ENCODE peak calls at places on chromosomes 6 and 20, in nine cellular contexts. G, Q, J, D, A, P, U, V and O are unnamed samples.

GRCh38 chr20:44649976-44650375 is 1.5 kb downstream of the ADA start:
- DNase-seq in G (no peak), Q (no peak), J (no peak), D (no peak), A (no peak), P (no peak), U (no peak), V (no peak), O (no peak)

GRCh38 chr20:21159658-21160380 is 33.9 kb downstream of the KIZ start:
- DNase-seq in G (no peak), Q (no peak), J (no peak), D (no peak), A (no peak), P (no peak), U (no peak), V (no peak), O (no peak)

GRCh38 chr6:35568967-35569606 is 56.4 kb upstream of the TULP1 start:
- DNase-seq in G (no peak), Q (peak), J (peak), D (peak), A (no peak), P (peak), U (peak), V (no peak), O (peak)

GRCh38 chr6:37624121-37624520 is 73.6 kb downstream of the MDGA1 start:
- DNase-seq in G (no peak), Q (peak), J (no peak), D (no peak), A (no peak), P (no peak), U (no peak), V (no peak), O (no peak)

GRCh38 chr6:39387785-39388184 is 65.3 kb upstream of the KCNK16 start:
- DNase-seq in G (no peak), Q (no peak), J (no peak), D (no peak), A (no peak), P (no peak), U (no peak), V (no peak), O (no peak)

GRCh38 chr6:106141441-106142237 is 55.5 kb downstream of the PRDM1 start:
- DNase-seq in G (no peak), Q (no peak), J (no peak), D (no peak), A (no peak), P (no peak), U (no peak), V (peak), O (no peak)

GRCh38 chr6:6806793-6807518 is 218.4 kb downstream of the LY86 start:
- DNase-seq in G (no peak), Q (no peak), J (no peak), D (peak), A (no peak), P (no peak), U (no peak), V (no peak), O (no peak)

GRCh38 chr20:22974354-22974753 is 60.8 kb upstream of the SSTR4 start:
- DNase-seq in G (no peak), Q (peak), J (no peak), D (no peak), A (no peak), P (peak), U (no peak), V (no peak), O (no peak)

GRCh38 chr6:5950448-5950847 is 56.3 kb downstream of the NRN1 start:
- DNase-seq in G (no peak), Q (peak), J (peak), D (no peak), A (no peak), P (peak), U (no peak), V (no peak), O (peak)

DNA sequence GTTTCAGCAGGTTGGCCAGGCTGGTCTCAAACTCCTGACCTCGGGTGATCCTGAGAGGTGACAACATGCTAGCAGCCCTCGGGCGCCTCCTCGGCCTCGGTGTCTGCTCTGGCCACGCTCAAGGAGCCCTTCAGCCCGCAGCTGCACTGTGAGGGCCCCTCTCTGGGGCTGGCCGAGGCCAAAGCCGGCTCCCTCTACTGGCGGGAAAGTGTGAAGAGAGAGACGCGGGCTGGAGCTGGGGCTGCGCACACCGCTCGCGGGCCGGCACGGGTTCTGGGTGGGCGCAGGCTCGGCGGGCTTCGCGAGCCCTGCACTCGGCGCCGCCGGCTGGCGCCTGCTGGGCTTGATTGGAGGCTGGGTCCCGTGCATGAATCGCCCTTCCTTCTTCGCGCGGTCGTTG is 80.8 kb upstream of the RBM24 start:
- DNase-seq in G (no peak), Q (no peak), J (no peak), D (no peak), A (no peak), P (peak), U (peak), V (no peak), O (peak)
- TF ChIP-seq CTCF in G (no peak), Q (no peak), J (peak), D (no peak), A (no peak), P (peak), U (peak), V (no peak), O (peak)

DNA sequence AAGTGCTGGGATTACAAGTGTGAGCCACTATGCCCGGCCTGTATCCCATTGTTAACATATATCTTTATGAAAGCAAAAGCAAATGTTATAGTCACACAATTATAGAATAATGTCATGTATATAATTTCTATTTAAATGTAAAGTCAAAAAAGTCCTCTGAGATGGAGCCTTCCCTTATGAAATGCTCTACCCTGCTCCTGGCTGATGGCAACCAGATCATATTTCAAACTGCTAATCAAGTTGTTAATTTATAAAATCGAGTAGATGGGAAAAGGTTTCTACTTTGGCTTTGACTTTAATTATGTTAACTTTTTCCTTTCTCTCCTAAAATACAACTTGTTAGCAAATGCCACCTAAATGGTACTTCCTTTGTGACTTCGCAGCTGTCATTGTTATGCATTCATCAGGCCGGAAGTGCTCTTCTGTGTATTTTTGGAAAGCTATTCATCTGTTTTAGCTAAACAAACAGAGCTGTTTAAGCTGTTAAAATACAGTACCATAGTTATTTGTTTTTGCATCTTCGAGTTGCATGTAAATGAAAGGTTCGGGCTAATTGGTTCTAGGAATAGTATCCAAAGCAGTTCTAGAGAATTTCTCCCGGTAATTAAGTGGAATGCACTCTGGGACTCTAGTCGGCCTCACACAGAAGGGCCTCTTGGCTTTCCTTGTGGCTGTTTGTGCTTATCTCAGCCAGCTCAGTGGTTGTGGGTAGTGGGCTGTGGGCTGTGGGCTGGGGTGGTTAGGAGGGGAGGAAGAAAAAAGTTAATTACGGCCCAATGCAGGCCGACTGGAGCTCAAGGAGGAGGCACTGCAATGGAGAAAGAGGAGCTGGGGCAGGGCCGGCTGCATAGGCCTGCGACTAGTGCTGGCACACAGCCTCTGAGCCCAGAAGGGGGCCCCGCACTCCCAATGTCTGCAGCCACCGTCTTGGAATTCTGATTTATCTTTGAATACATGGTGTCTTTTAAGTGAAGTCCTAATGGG is 34.8 kb downstream of the SLC35D3 start:
- DNase-seq in G (no peak), Q (no peak), J (peak), D (no peak), A (no peak), P (peak), U (no peak), V (no peak), O (peak)
- TF ChIP-seq CTCF in G (no peak), Q (no peak), J (no peak), D (no peak), A (no peak), P (peak), U (no peak), V (no peak), O (peak)

DNA sequence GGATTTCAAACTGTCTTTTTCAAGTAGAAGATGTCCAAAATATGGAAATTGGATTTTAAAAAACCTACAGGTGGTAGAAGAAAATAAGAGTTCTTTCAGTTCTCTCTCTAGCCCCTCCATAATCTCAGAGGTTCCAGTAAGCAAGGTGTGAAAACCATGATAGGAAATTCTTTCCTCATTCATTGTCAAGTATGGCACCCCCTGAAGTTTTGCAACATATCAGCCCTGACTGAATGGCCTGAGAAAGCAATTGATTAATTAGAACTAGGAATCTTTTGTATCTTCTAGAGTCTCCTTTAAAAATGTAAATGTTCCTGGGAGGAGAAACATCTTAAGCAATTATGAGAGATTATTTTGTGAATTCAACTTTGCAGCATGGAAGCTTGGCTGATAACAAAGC is 198.7 kb upstream of the STXBP5 start:
- DNase-seq in G (no peak), Q (no peak), J (no peak), D (no peak), A (no peak), P (peak), U (no peak), V (no peak), O (no peak)
- TF ChIP-seq CTCF in G (no peak), Q (no peak), J (peak), D (no peak), A (no peak), P (peak), U (peak), V (no peak), O (no peak)

DNA sequence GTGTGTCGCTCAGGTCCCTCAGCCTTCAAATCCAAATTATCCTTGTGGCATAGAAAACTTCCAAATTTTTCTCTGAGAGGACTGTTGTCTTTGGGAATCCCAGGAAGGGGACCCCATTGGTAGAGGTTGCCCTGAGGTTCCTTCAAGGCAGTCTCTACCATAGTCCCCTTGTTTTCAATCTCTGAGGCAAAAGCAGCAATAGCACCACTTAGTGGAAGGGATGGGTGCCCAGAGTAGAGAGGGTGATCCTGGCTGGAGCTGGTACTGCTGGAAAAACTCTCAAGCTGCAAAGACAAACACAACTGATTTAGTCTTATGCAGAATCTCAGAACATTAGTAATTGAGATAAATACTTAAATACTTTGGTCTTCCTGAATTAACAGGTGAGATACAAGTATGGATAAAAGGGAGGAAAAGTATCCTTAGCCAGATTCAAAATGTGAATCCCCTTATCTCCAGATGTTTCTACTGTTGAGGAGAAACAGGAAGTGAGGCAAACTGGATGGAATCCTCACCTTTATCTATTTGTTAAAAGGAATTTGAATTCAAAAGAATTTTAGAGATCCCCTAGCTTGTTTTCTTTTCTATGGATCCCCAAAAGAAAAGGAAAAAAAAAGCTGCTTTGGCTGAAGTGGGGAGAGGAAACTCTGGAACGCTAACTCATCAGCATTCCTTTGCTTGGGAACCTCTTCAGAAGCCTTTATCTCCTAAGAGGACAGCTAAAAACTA is 13.4 kb downstream of the ZNF318 start:
- DNase-seq in G (no peak), Q (peak), J (peak), D (no peak), A (no peak), P (peak), U (no peak), V (no peak), O (no peak)
- TF ChIP-seq CTCF in G (no peak), Q (no peak), J (peak), D (no peak), A (no peak), P (peak), U (no peak), V (peak), O (no peak)